ENCODE peak calls at places on chromosome 18, in nine cellular contexts. D is stimulated activated CD4-positive, alpha-beta T cell treated with anti-CD3 and anti-CD28 coated beads, Interleukin-4, amount 100 ng/mL, for 24 hours; R is adipocyte; T is transverse colon; M is IMR-90; G is activated gamma-delta T cell treated with Interleukin-2 at 50 U/mL for 16 hours; W is NCI-H1417; J is AG10803; H is SK-N-MC. P is an unnamed sample.

GRCh38 chr18:3305933-3306332 is 44.0 kb downstream of the MYL12B start:
- DNase-seq in H (no peak), M (peak; percentile 88), T (no peak), J (peak; percentile 34), D (no peak), R (peak; percentile 7), W (no peak), G (no peak), P (no peak)

GRCh38 chr18:22640281-22640842 is 222.6 kb upstream of the CTAGE1 start:
- DNase-seq in T (no peak), J (peak; percentile 1), W (no peak), D (no peak), R (no peak), M (no peak), H (no peak), G (no peak), P (no peak)

GRCh38 chr18:8849696-8850095 is 144.3 kb downstream of the MTCL1 start:
- DNase-seq in G (no peak), R (no peak), W (no peak), D (no peak), M (peak; percentile 57), T (no peak), J (peak; percentile 52), H (no peak), P (no peak)

GRCh38 chr18:78006805-78007204 is 757.2 kb downstream of the GALR1 start:
- DNase-seq in J (no peak), M (no peak), W (no peak), G (no peak), R (no peak), H (no peak), D (no peak), T (no peak), P (peak; percentile 53)

GRCh38 chr18:9048808-9049494 is 53.5 kb upstream of the NDUFV2 start:
- DNase-seq in J (peak; percentile 28), H (no peak), W (no peak), R (no peak), M (peak; percentile 44), T (no peak), G (no peak), D (no peak), P (no peak)

GRCh38 chr18:67608909-67609308 is 92.4 kb upstream of the DSEL start:
- DNase-seq in W (no peak), H (no peak), T (no peak), R (peak; percentile 79), G (no peak), D (no peak), J (peak; percentile 59), M (peak; percentile 75), P (no peak)

GRCh38 chr18:22468554-22468891 is 50.8 kb upstream of the CTAGE1 start:
- DNase-seq in G (no peak), T (no peak), R (no peak), M (no peak), W (no peak), H (no peak), J (no peak), D (no peak), P (no peak)

GRCh38 chr18:50065527-50065926 is 129.4 kb downstream of the MYO5B start:
- DNase-seq in G (no peak), D (no peak), J (no peak), R (no peak), M (no peak), T (no peak), W (no peak), H (no peak), P (no peak)

GRCh38 chr18:24114924-24115549 is 23.8 kb upstream of the CABYR start:
- DNase-seq in H (no peak), T (no peak), D (no peak), W (no peak), M (peak; percentile 4), G (no peak), R (peak; percentile 44), J (no peak), P (no peak)

GRCh38 chr18:61991201-61991600 is 98.4 kb upstream of the RNF152 start:
- DNase-seq in M (peak; percentile 71), H (no peak), T (no peak), J (peak; percentile 72), W (no peak), G (no peak), D (no peak), R (peak; percentile 43), P (no peak)

GRCh38 chr18:79511671-79512301 is 116.1 kb downstream of the NFATC1 start:
- DNase-seq in T (peak; percentile 5), R (no peak), W (no peak), G (peak; percentile 2), H (no peak), J (no peak), M (no peak), D (peak; percentile 1), P (peak; percentile 41)

GRCh38 chr18:27130029-27130428 is 55.1 kb downstream of the CHST9 start:
- DNase-seq in W (no peak), D (no peak), J (no peak), T (no peak), H (no peak), M (no peak), G (no peak), R (no peak), P (no peak)

GRCh38 chr18:24731981-24732380 is 271.5 kb downstream of the HRH4 start:
- DNase-seq in J (no peak), M (peak; percentile 39), R (no peak), T (no peak), W (no peak), H (no peak), D (no peak), G (no peak), P (peak; percentile 19)

GRCh38 chr18:5643288-5643687 is 99.5 kb upstream of the EPB41L3 start:
- DNase-seq in R (no peak), M (no peak), J (no peak), H (no peak), W (no peak), G (no peak), D (no peak), T (no peak), P (no peak)

GRCh38 chr18:27109403-27109802 is 75.7 kb downstream of the CHST9 start:
- DNase-seq in R (no peak), H (no peak), D (no peak), G (no peak), J (no peak), T (no peak), M (no peak), W (no peak), P (no peak)

GRCh38 chr18:63741769-63742168 is 33.4 kb upstream of the SERPINB7 start:
- DNase-seq in T (no peak), H (peak; percentile 70), J (peak; percentile 61), M (peak; percentile 61), R (peak; percentile 60), D (no peak), W (no peak), G (no peak), P (no peak)

GRCh38 chr18:67553471-67553870 is 37.0 kb upstream of the DSEL start:
- DNase-seq in G (no peak), M (peak; percentile 31), J (no peak), H (no peak), W (no peak), T (no peak), D (no peak), R (no peak), P (no peak)

GRCh38 chr18:12308386-12309100 is 502 bp downstream of the TUBB6 start:
- DNase-seq in D (no peak), J (peak; percentile 92), W (no peak), H (no peak), M (peak; percentile 88), G (no peak), R (peak; percentile 97), T (peak; percentile 75), P (peak; percentile 85)

GRCh38 chr18:12315481-12315880 is 7.4 kb downstream of the TUBB6 start:
- DNase-seq in R (no peak), D (no peak), T (no peak), J (no peak), G (no peak), H (no peak), M (no peak), W (no peak), P (no peak)

GRCh38 chr18:75130591-75131274 is 78.2 kb downstream of the PTGR3 start:
- DNase-seq in R (peak; percentile 14), H (no peak), M (peak; percentile 12), W (no peak), D (no peak), J (no peak), G (no peak), T (no peak), P (peak; percentile 41)

GRCh38 chr18:13444430-13445240 is 226.1 kb downstream of the LDLRAD4 start:
- DNase-seq in J (no peak), W (no peak), G (no peak), D (no peak), H (no peak), M (no peak), T (no peak), R (no peak), P (no peak)

GRCh38 chr18:50706199-50706598 is 113.6 kb downstream of the MRO start:
- DNase-seq in D (no peak), M (no peak), T (no peak), J (no peak), W (peak; percentile 87), G (no peak), H (no peak), R (no peak), P (no peak)

GRCh38 chr18:5710676-5711075 is 166.9 kb upstream of the EPB41L3 start:
- DNase-seq in M (no peak), R (no peak), D (no peak), J (no peak), T (no peak), W (no peak), H (no peak), G (no peak), P (no peak)

GRCh38 chr18:7566587-7567486 is at the start of gene PTPRM:
- DNase-seq in R (peak; percentile 96), W (peak; percentile 66), H (no peak), G (no peak), D (peak; percentile 38), M (peak; percentile 78), T (peak; percentile 72), J (peak; percentile 83), P (peak; percentile 87)

GRCh38 chr18:79962835-79963657 is 1.4 kb upstream of the HSBP1L1 start:
- DNase-seq in H (no peak), D (peak; percentile 67), W (no peak), R (no peak), J (no peak), G (no peak), T (no peak), M (no peak), P (no peak)